ENCODE peak calls at places on chromosomes 5 and 9, in ten cellular contexts. P, Y, R, G, U, X, E, B, N and S are unnamed samples.

GRCh38 chr5:130032807-130033206 is 128.5 kb downstream of the CHSY3 start:
- DNase-seq in P (no peak), Y (no peak), R (no peak), G (no peak), U (no peak), X (no peak), E (no peak), B (no peak), N (no peak), S (no peak)

GRCh38 chr5:38483788-38484398 is 72.6 kb downstream of the LIFR start:
- DNase-seq in P (no peak), Y (no peak), R (no peak), G (no peak), U (no peak), X (no peak), E (no peak), B (no peak), N (no peak), S (no peak)

GRCh38 chr9:136927343-136928261 is 16.9 kb downstream of the FBXW5 start:
- DNase-seq in P (peak; percentile 45), Y (no peak), R (no peak), G (no peak), U (no peak), X (no peak), E (no peak), B (no peak), N (no peak), S (no peak)

GRCh38 chr9:133715295-133715865 is 22.8 kb downstream of the SARDH start:
- DNase-seq in P (peak; percentile 67), Y (no peak), R (no peak), G (no peak), U (no peak), X (no peak), E (no peak), B (no peak), N (peak; percentile 9), S (no peak)

GRCh38 chr5:10192309-10192708 is 57.4 kb downstream of the ATPSCKMT start:
- DNase-seq in P (peak; percentile 66), Y (no peak), R (no peak), G (no peak), U (no peak), X (no peak), E (no peak), B (no peak), N (no peak), S (no peak)

GRCh38 chr9:115973241-115973640 is 180.3 kb upstream of the PAPPA start:
- DNase-seq in P (peak; percentile 63), Y (no peak), R (no peak), G (no peak), U (no peak), X (no peak), E (no peak), B (no peak), N (no peak), S (no peak)

GRCh38 chr9:24258626-24259025 is 287.1 kb downstream of the IZUMO3 start:
- DNase-seq in P (no peak), Y (no peak), R (no peak), G (no peak), U (no peak), X (no peak), E (no peak), B (no peak), N (no peak), S (no peak)

GRCh38 chr5:128778474-128778873 is 186.8 kb upstream of the SLC27A6 start:
- DNase-seq in P (peak; percentile 41), Y (no peak), R (no peak), G (no peak), U (no peak), X (no peak), E (no peak), B (no peak), N (no peak), S (no peak)

GRCh38 chr9:22203371-22204138 is 194.4 kb upstream of the CDKN2B start:
- DNase-seq in P (peak; percentile 78), Y (no peak), R (no peak), G (no peak), U (no peak), X (no peak), E (no peak), B (no peak), N (no peak), S (no peak)

GRCh38 chr5:11797132-11797531 is 107.1 kb downstream of the CTNND2 start:
- DNase-seq in P (no peak), Y (no peak), R (no peak), G (no peak), U (no peak), X (no peak), E (no peak), B (no peak), N (no peak), S (no peak)
- TF ChIP-seq CTCF in P (no peak), Y (no peak), R (no peak), G (no peak), U (no peak), X (no peak), E (no peak), B (no peak), N (no peak), S (no peak)

GRCh38 chr9:25261445-25261844 is 416.8 kb downstream of the TUSC1 start:
- DNase-seq in P (no peak), Y (no peak), R (no peak), G (no peak), U (no peak), X (no peak), E (no peak), B (no peak), N (no peak), S (no peak)
- TF ChIP-seq CTCF in P (no peak), Y (no peak), R (no peak), G (no peak), U (no peak), X (no peak), E (no peak), B (no peak), N (no peak), S (no peak)

DNA sequence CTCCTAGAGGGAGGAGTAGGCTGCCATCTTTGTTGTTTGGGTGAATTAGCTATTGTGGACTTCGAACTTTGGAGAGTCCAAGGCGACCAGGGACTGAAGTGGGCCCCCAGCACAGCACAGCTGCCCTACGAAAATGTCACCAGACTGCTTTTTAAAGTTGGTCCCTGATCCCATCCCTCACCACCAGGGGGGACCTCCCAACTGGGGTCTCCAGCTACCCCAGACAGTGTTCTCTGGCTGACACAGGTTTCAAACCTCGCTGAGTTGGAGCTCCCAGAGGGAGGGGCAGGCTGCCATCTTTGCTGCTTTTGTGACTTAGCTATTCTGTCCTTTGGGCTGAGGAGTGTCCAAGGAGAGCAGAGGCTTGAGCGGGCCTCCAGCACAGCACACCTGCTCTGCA is 45.7 kb upstream of the ADRB2 start:
- DNase-seq in P (no peak), Y (no peak), R (no peak), G (no peak), U (no peak), X (no peak), E (no peak), B (peak; percentile 8), N (no peak), S (no peak)
- TF ChIP-seq CTCF in P (no peak), Y (no peak), R (no peak), G (peak; percentile 27), U (no peak), X (no peak), E (no peak), B (no peak), N (no peak), S (no peak)

GRCh38 chr9:19634881-19635280 is 154.0 kb downstream of the SLC24A2 start:
- DNase-seq in P (no peak), Y (no peak), R (no peak), G (no peak), U (no peak), X (no peak), E (no peak), B (no peak), N (no peak), S (no peak)

GRCh38 chr9:19630762-19631161 is 158.1 kb downstream of the SLC24A2 start:
- DNase-seq in P (no peak), Y (no peak), R (no peak), G (no peak), U (no peak), X (no peak), E (no peak), B (no peak), N (no peak), S (no peak)

GRCh38 chr9:19631181-19631580 is 157.7 kb downstream of the SLC24A2 start:
- DNase-seq in P (no peak), Y (no peak), R (no peak), G (no peak), U (no peak), X (no peak), E (no peak), B (no peak), N (no peak), S (no peak)

DNA sequence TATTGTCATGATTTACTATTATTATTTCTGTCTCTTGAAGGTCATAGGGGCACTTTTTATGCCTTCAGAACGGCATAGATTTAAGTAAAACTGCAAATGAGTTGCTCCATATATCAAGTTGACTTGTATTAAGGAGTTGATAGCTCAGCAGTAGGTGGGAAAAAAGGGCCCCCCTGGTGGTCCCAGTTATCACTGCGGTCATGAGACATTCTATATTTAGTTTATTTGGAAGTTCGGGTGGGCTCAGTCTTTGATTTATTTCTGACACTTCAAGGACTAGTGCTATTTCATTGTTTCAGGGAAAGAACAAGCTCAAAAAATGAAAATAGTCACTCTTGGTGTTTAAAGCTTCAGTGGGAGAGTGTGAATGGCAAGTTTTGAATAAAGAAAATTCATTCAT is 159.3 kb downstream of the SLC24A2 start:
- DNase-seq in P (no peak), Y (no peak), R (no peak), G (peak; percentile 38), U (no peak), X (no peak), E (no peak), B (no peak), N (no peak), S (no peak)
- TF ChIP-seq CTCF in P (peak; percentile 7), Y (no peak), R (no peak), G (peak; percentile 69), U (no peak), X (no peak), E (no peak), B (no peak), N (no peak), S (no peak)